ENCODE peak calls at places on chromosomes 13 and 19, in five cellular contexts. T, Q, X, S and A are unnamed samples.
A peak's percentile ranks its signal among the peaks of the same experiment; 100 is the strongest.

GRCh38 chr19:48501961-48502719 is 9.5 kb downstream of the LMTK3 start:
- DNase-seq in Q (peak; percentile 92), X (peak; percentile 99), T (peak; percentile 96), S (no peak), A (peak; percentile 71)

GRCh38 chr19:46718157-46718933 is 1.4 kb upstream of the PRKD2 start:
- DNase-seq in X (no peak), Q (peak; percentile 76), T (no peak), S (no peak), A (peak; percentile 71)

GRCh38 chr19:51798958-51799310 is 4.0 kb downstream of the FPR3 start:
- DNase-seq in T (no peak), S (peak; percentile 70), X (no peak), Q (peak; percentile 11), A (no peak)

GRCh38 chr19:54420383-54421168 is 5.3 kb downstream of the TTYH1 start:
- DNase-seq in X (no peak), S (peak; percentile 79), Q (no peak), T (peak; percentile 56), A (no peak)

GRCh38 chr13:42561752-42562467 is 12.0 kb upstream of the TNFSF11 start:
- DNase-seq in S (no peak), Q (no peak), T (no peak), X (no peak), A (no peak)

GRCh38 chr19:33447336-33448158 is 74.0 kb downstream of the CEBPG start:
- DNase-seq in T (no peak), S (peak; percentile 60), X (no peak), Q (no peak), A (no peak)

GRCh38 chr19:19451429-19452240 is 46.2 kb downstream of the GATAD2A start:
- DNase-seq in T (no peak), Q (no peak), X (no peak), S (no peak), A (no peak)

GRCh38 chr13:106565127-106565775 is 2.7 kb downstream of the ARGLU1 start:
- DNase-seq in Q (no peak), T (no peak), X (no peak), S (no peak), A (no peak)

GRCh38 chr19:46426035-46426505 is 2.7 kb downstream of the PNMA8C start:
- DNase-seq in S (no peak), X (no peak), Q (no peak), T (no peak), A (no peak)

GRCh38 chr13:98581971-98582702 is 5.2 kb upstream of the STK24 start:
- DNase-seq in X (no peak), T (no peak), Q (no peak), S (no peak), A (no peak)

GRCh38 chr13:30017880-30018279 is 167.5 kb upstream of the UBL3 start:
- DNase-seq in S (no peak), X (no peak), T (no peak), Q (no peak), A (no peak)

GRCh38 chr19:3547767-3548282 is 8.9 kb downstream of the TEKTIP1 start:
- DNase-seq in S (no peak), X (no peak), T (peak; percentile 79), Q (no peak), A (no peak)

GRCh38 chr19:7480975-7481265 is 7.9 kb downstream of the PEX11G start:
- DNase-seq in Q (no peak), X (no peak), T (no peak), S (no peak), A (no peak)

GRCh38 chr13:80341771-80342271 is 895 bp upstream of the SPRY2 start:
- DNase-seq in X (no peak), Q (peak; percentile 54), S (peak; percentile 79), T (no peak), A (no peak)

GRCh38 chr19:9528757-9529336 is 9.6 kb downstream of the ZNF426 start:
- DNase-seq in S (no peak), X (no peak), Q (no peak), T (no peak), A (no peak)

GRCh38 chr13:28375250-28375930 is 119.5 kb downstream of the FLT1 start:
- DNase-seq in Q (no peak), T (no peak), X (no peak), S (no peak), A (no peak)

GRCh38 chr13:37225414-37226047 is 120.1 kb upstream of the CSNK1A1L start:
- DNase-seq in T (no peak), S (no peak), Q (no peak), X (no peak), A (no peak)

GRCh38 chr13:47085346-47085745 is 188.5 kb upstream of the HTR2A start:
- DNase-seq in X (no peak), T (no peak), S (no peak), Q (no peak), A (no peak)

GRCh38 chr19:17739121-17739875 is 12.0 kb upstream of the FCHO1 start:
- DNase-seq in S (no peak), T (no peak), Q (peak; percentile 49), X (no peak), A (no peak)

GRCh38 chr13:50679321-50679720 is 164.2 kb downstream of the DLEU7 start:
- DNase-seq in X (no peak), Q (no peak), S (no peak), T (no peak), A (no peak)

GRCh38 chr13:49855930-49856329 is 63.4 kb upstream of the KPNA3 start:
- DNase-seq in T (no peak), Q (no peak), X (no peak), S (no peak), A (no peak)

GRCh38 chr13:33743438-33744368 is 74.2 kb upstream of the RFC3 start:
- DNase-seq in Q (no peak), X (no peak), S (no peak), T (no peak), A (no peak)

GRCh38 chr13:110361365-110361911 is 54.4 kb downstream of the COL4A2 start:
- DNase-seq in S (peak; percentile 90), T (no peak), Q (peak; percentile 50), X (no peak), A (no peak)

DNA sequence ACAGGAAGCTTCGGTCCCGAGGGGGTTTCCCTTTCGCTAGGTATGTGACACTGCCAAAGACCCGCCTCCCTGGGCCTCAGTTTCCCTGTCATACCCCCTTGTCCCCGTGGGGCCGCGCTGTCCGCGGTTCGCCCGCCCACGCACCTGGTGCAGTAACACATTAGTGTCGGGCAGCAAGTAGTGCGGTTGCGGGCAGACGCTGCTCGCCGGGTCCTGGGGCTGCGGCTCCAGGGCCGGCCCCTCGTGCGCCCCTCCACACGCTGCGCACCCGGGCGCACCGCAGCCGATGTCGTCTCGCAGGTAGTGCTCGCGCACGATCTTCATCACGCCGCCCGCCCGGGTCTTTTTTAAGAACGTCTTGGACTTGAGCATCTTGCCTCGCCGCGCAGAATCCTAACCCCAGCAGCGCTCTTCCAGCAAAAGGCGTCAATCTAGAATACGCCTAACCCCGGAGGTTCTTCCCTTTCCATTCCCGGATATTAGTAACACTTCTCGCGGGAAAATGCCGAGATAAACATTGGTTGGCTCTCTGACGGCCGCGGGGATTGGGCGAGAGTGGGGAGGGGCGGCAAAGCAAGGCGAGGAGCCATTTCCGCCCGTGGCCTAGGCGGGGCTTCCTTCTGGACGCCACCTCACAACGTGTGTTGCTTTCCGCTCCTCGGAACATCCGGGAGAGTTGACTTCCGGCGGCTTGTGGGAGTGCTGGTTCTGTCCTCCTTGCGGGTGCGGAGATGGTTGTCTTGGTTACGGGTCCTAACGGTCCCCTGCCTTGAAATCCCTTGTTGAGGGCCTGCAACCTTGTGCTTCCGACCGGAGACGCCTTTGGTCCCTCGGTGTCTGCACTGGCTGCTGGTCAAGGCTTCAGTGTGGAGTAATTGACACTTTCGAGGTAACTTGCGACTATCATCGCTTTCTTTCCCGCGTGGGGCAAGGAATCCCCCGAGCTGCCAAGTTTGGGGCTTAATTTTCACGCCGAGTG is at the start of the genes DIS3 and PIBF1:
- DNase-seq in X (peak; percentile 96), Q (peak; percentile 98), S (peak; percentile 98), T (peak; percentile 94), A (peak; percentile 71)
- TF ChIP-seq POLR2A in X (peak; percentile 83), Q (peak; percentile 88), S (peak; percentile 38), T (peak; percentile 86), A (peak; percentile 96)

GRCh38 chr19:27793128-27793643 is 1419.8 kb downstream of the UQCRFS1 start:
- DNase-seq in T (peak; percentile 54), S (peak; percentile 84), X (peak; percentile 90), Q (peak; percentile 88), A (peak; percentile 39)
- TF ChIP-seq POLR2AphosphoS5 in T (no peak), S (no peak), X (peak; percentile 69), Q (no peak), A (no peak)

GRCh38 chr19:49876422-49877019 is 634 bp downstream of the AKT1S1 start:
- DNase-seq in S (peak; percentile 99), X (peak; percentile 98), T (peak; percentile 99), Q (peak; percentile 98), A (no peak)
- TF ChIP-seq POLR2A in S (no peak), X (peak; percentile 19), T (peak; percentile 52), Q (peak; percentile 55), A (peak; percentile 74)

GRCh38 chr19:44874317-44874716 is 16.7 kb upstream of the TOMM40 start:
- DNase-seq in S (no peak), T (no peak), X (no peak), Q (no peak), A (no peak)

GRCh38 chr19:44875666-44876418 is 15.2 kb upstream of the TOMM40 start:
- DNase-seq in Q (peak; percentile 64), T (no peak), X (no peak), S (no peak), A (no peak)

GRCh38 chr19:44878119-44878865 is 12.8 kb upstream of the TOMM40 start:
- DNase-seq in T (no peak), Q (no peak), S (no peak), X (no peak), A (no peak)

GRCh38 chr19:44879309-44880065 is 11.6 kb upstream of the TOMM40 start:
- DNase-seq in X (no peak), T (no peak), Q (no peak), S (no peak), A (no peak)

DNA sequence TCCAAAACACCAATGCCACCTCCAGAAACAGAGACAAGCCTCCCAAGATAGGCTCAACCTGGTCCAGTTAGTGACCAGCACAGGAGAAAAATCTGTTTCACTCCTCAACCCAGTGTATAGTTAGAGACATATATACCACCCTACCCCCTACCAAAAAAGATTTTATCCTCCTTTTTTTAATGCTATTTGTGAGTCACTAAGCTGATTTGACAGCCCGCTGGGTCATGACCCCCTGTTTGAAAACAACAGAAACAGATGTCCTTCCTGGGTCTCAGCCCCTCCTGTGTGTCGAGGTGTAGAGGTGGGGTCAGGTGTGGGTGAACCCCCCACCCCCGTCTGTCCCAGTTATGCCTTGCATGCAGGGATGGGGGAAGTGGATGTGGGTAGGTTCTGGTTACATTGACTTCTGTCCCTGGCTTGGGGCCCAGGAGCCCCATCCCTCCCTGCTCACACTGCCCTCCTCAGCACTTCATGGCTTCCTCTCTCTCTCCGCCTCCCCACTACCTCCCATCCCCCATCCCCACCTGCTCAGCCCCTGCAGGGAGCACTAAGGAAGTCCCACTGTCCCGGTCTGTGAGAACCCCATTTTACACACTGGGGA is 14.0 kb upstream of the TOMM40 start:
- DNase-seq in X (no peak), T (no peak), Q (no peak), S (no peak), A (no peak)
- TF ChIP-seq POLR2AphosphoS5 in X (no peak), T (no peak), Q (no peak), S (no peak), A (no peak)